ENCODE peak calls at places on chromosome 7, in six cellular contexts. Q is right atrium auricular region, Z is tibial artery, S is gastrocnemius medialis, L is RWPE2, A is HCT116. P is an unnamed sample. For H3K4me1, the result is how much of the 10 kb centered on the place peaks cover.

GRCh38 chr7:30997316-30997715 is 33.6 kb downstream of the GHRHR start:
- DNase-seq in A (no peak), S (no peak), L (no peak), Z (no peak), Q (no peak), P (no peak)

GRCh38 chr7:73343671-73344380 is 15.9 kb downstream of the FKBP6 start:
- DNase-seq in A (no peak), L (no peak), Q (no peak), Z (no peak), S (no peak), P (no peak)

GRCh38 chr7:107471292-107472070 is 1.6 kb downstream of the GPR22 start:
- DNase-seq in Z (no peak), Q (no peak), L (no peak), S (no peak), A (no peak), P (no peak)

GRCh38 chr7:127600885-127601284 is 7.3 kb downstream of the FSCN3 start:
- DNase-seq in L (no peak), A (no peak), Z (no peak), Q (no peak), S (no peak), P (no peak)

GRCh38 chr7:48365010-48365409 is 193.8 kb downstream of the ABCA13 start:
- DNase-seq in A (no peak), Q (no peak), Z (no peak), S (no peak), L (no peak), P (no peak)

GRCh38 chr7:147197006-147197405 is 1080.4 kb downstream of the CNTNAP2 start:
- DNase-seq in L (no peak), S (no peak), A (no peak), Q (no peak), Z (no peak), P (no peak)

GRCh38 chr7:68224041-68224534 is 1227.5 kb downstream of the TYW1 start:
- DNase-seq in Q (no peak), Z (no peak), L (no peak), S (peak), A (no peak), P (no peak)

GRCh38 chr7:32761451-32762320 is 129.9 kb downstream of the KBTBD2 start:
- DNase-seq in L (no peak), Z (no peak), A (no peak), S (no peak), Q (no peak), P (no peak)

GRCh38 chr7:33888206-33888605 is 17.1 kb upstream of the BMPER start:
- DNase-seq in A (no peak), L (no peak), Q (no peak), Z (no peak), S (no peak), P (no peak)

GRCh38 chr7:99380823-99381663 is 6.5 kb downstream of the ARPC1B start:
- DNase-seq in S (no peak), L (no peak), Q (no peak), A (no peak), Z (no peak), P (peak)
- H3K4me1 ChIP-seq in S (under half), L (under half), Q (under half), A (under half), Z (under half), P (under half)

GRCh38 chr7:142033154-142033553 is 37.5 kb downstream of the MGAM start:
- DNase-seq in L (no peak), S (no peak), Z (no peak), A (no peak), Q (no peak), P (peak)

GRCh38 chr7:142030294-142030693 is 34.6 kb downstream of the MGAM start:
- DNase-seq in S (no peak), L (no peak), Z (no peak), A (no peak), Q (no peak), P (no peak)

GRCh38 chr7:142025896-142026295 is 30.2 kb downstream of the MGAM start:
- DNase-seq in Q (no peak), L (no peak), Z (no peak), A (no peak), S (no peak), P (no peak)

GRCh38 chr7:142036384-142036783 is 40.7 kb downstream of the MGAM start:
- DNase-seq in S (no peak), Q (no peak), Z (no peak), L (no peak), A (no peak), P (no peak)

DNA sequence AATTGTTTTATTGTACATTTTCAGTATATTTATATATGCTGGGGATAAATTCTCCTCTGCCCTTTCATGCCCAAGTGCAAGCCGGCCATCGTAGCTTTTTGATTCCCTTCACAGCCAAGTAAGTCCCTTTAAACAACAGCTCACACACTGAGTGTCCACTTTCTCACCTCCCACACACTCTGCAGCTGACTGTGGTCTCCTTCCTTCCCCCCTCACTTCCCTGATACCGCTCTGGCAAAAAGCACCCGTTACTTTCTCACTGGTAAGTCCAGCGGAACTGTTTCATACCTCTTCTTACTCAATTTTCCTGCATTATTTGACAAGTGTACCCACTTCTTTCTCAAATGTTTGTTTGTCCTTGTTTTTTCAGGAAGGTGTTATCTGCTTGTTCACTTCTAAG is 35.2 kb downstream of the MGAM start:
- DNase-seq in Z (no peak), Q (no peak), A (no peak), S (no peak), L (no peak), P (no peak)
- TF ChIP-seq CTCF in Z (no peak), Q (no peak), A (no peak), S (no peak), L (no peak), P (no peak)

GRCh38 chr7:137977173-137977572 is 24.7 kb downstream of the CREB3L2 start:
- DNase-seq in L (no peak), S (no peak), Z (no peak), A (no peak), Q (no peak), P (no peak)
- H3K4me1 ChIP-seq in L (under half), S (under half), Z (half or more), A (half or more), Q (half or more), P (under half)

DNA sequence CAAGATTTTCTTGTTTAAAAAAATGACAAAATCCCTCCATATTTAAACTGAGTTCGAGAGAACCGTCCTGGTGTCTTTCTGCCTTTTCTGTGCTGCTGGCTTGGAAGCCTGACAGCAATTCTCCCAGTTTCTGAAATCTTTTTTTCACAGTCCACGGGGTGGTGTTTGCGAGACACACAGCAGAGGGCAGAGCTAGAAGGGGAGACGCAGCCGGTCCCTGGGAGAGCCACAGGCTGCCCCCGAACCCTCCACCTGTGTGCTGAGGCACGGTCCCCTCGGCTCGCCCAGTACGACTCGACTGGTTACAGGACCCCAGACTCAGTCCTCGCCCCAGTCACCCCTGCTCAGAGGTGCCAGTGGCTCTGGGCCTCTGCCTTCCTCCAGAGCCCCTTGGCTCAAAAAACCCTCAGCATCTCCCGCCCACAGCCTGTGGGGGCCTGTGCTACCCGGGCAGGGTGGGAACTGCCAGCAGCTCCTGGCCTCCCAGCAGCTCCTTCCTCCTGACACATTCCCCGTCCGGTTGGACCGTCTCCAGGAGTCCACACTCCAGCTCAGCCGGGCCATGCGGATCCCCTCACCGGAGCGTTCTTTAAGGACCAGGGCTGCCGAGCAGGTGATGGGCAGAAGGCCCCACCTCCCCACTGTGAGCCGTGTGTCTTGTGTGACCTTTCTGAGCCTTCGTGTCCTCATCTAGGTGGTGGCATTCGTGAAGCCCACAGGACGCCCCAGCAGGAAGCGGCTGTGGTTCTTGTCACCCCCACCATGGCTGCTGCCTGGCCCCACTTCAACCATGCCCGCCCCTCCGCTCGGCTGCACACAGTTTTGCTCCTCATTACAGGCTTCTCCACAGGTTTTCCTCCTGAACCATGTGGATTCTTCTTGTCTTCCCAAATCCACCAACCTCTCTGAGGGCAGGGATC is 52.3 kb upstream of the EN2 start:
- DNase-seq in S (no peak), L (no peak), Z (no peak), A (no peak), Q (no peak), P (no peak)
- TF ChIP-seq CTCF in S (no peak), L (no peak), Z (no peak), A (peak), Q (no peak), P (no peak)